ENCODE peak calls at places on chromosomes 16 and 17, in seven cellular contexts. E is osteoblast, C is upper lobe of right lung, X is lung, I is iPS DF 6.9, K is GM23338, B is PC-9. A is an unnamed sample.

GRCh38 chr16:51898872-51899271 is 648.1 kb downstream of the TOX3 start:
- DNase-seq in C (no peak), X (no peak), B (no peak), I (no peak), E (no peak), K (no peak), A (no peak)

GRCh38 chr17:76527430-76528111 is 9.9 kb downstream of the CYGB start:
- DNase-seq in C (peak), B (peak), X (peak), E (peak), K (peak), I (no peak), A (no peak)

GRCh38 chr16:49344401-49344800 is 29.2 kb upstream of the C16orf78 start:
- DNase-seq in X (no peak), I (no peak), C (no peak), B (no peak), K (no peak), E (no peak), A (no peak)

GRCh38 chr16:73037331-73037745 is 10.6 kb downstream of the ZFHX3 start:
- DNase-seq in C (no peak), E (no peak), I (no peak), X (no peak), B (peak), K (no peak), A (no peak)

GRCh38 chr17:28508325-28508724 is 2.2 kb downstream of the FOXN1 start:
- DNase-seq in C (no peak), E (peak), I (no peak), B (no peak), X (no peak), K (no peak), A (no peak)

GRCh38 chr17:8151120-8151640 is 1.0 kb downstream of the PER1 start:
- DNase-seq in X (peak), E (peak), B (no peak), K (peak), I (no peak), C (peak), A (no peak)

GRCh38 chr16:65044861-65045260 is 77.0 kb downstream of the CDH11 start:
- DNase-seq in K (no peak), B (no peak), E (peak), C (no peak), X (no peak), I (no peak), A (no peak)

GRCh38 chr17:76383645-76384221 is 676 bp upstream of the SPHK1 start:
- DNase-seq in I (no peak), C (peak), X (no peak), K (peak), E (peak), B (no peak), A (peak)

GRCh38 chr17:69761767-69762321 is 313.2 kb upstream of the KCNJ16 start:
- DNase-seq in I (no peak), C (no peak), E (peak), K (peak), X (no peak), B (peak), A (peak)

GRCh38 chr16:49469930-49470451 is 96.4 kb downstream of the C16orf78 start:
- DNase-seq in K (no peak), X (peak), C (peak), B (no peak), I (no peak), E (peak), A (no peak)

GRCh38 chr17:81840826-81841778 is 6.3 kb upstream of the PPP1R27 start:
- DNase-seq in K (peak), B (no peak), E (no peak), C (no peak), X (no peak), I (no peak), A (peak)

GRCh38 chr16:31427441-31428276 is 501 bp downstream of the COX6A2 start:
- DNase-seq in K (peak), E (peak), B (no peak), X (peak), C (peak), I (no peak), A (peak)

GRCh38 chr16:29760567-29761279 is 14.9 kb upstream of the C16orf54 start:
- DNase-seq in C (no peak), I (no peak), K (no peak), B (no peak), E (peak), X (peak), A (no peak)

GRCh38 chr16:68782198-68783174 is 45.4 kb downstream of the CDH1 start:
- DNase-seq in K (no peak), X (no peak), B (no peak), I (no peak), E (no peak), C (no peak), A (no peak)

GRCh38 chr17:76820039-76820438 is 48.2 kb upstream of the MGAT5B start:
- DNase-seq in K (no peak), I (no peak), C (no peak), E (no peak), B (no peak), X (no peak), A (no peak)

GRCh38 chr16:31423241-31423640 is 4.9 kb downstream of the COX6A2 start:
- DNase-seq in X (no peak), K (no peak), E (no peak), I (no peak), C (peak), B (no peak), A (no peak)

GRCh38 chr17:82212331-82213250 is at the start of gene CCDC57:
- DNase-seq in C (peak), B (no peak), K (peak), E (peak), X (peak), I (no peak), A (peak)

GRCh38 chr17:9982159-9982558 is 77.1 kb upstream of the RCVRN start:
- DNase-seq in B (no peak), K (peak), E (no peak), C (no peak), X (no peak), I (no peak), A (peak)

GRCh38 chr16:58850019-58850626 is 116.0 kb upstream of the GOT2 start:
- DNase-seq in X (no peak), C (no peak), K (no peak), B (no peak), E (no peak), I (no peak), A (no peak)

GRCh38 chr17:72926171-72926570 is 166.3 kb downstream of the SLC39A11 start:
- DNase-seq in I (no peak), B (no peak), K (no peak), X (no peak), E (no peak), C (no peak), A (no peak)

GRCh38 chr17:16589097-16589969 is 20.3 kb upstream of the ZNF287 start:
- DNase-seq in B (peak), X (peak), I (peak), C (peak), E (peak), K (peak), A (peak)

GRCh38 chr16:49019826-49020401 is 261.7 kb downstream of the CBLN1 start:
- DNase-seq in C (no peak), K (no peak), E (no peak), B (no peak), I (no peak), X (no peak), A (no peak)

GRCh38 chr16:50917941-50918340 is 176.1 kb downstream of the CYLD start:
- DNase-seq in I (no peak), K (no peak), E (no peak), B (no peak), X (no peak), C (no peak), A (no peak)

GRCh38 chr17:6667516-6667915 is 16.0 kb downstream of the C17orf100 start:
- DNase-seq in I (no peak), K (no peak), B (no peak), C (no peak), X (no peak), E (no peak), A (no peak)

GRCh38 chr16:67055712-67056487 is 27.0 kb downstream of the CBFB start:
- DNase-seq in E (peak), B (peak), C (no peak), I (no peak), K (no peak), X (no peak), A (peak)

GRCh38 chr16:84867696-84868095 is 47.9 kb downstream of the CRISPLD2 start:
- DNase-seq in B (no peak), E (peak), I (no peak), C (no peak), X (no peak), K (no peak), A (no peak)

GRCh38 chr17:75830168-75831031 is 13.8 kb downstream of the UNC13D start:
- DNase-seq in I (peak), E (peak), B (no peak), C (no peak), K (peak), X (no peak), A (no peak)

GRCh38 chr17:82486186-82487084 is 27.9 kb downstream of the NARF start:
- DNase-seq in B (no peak), E (peak), C (no peak), X (no peak), I (no peak), K (no peak), A (no peak)

GRCh38 chr16:81623365-81624102 is 155.6 kb upstream of the PLCG2 start:
- DNase-seq in K (peak), B (peak), E (no peak), I (no peak), C (no peak), X (no peak), A (no peak)

GRCh38 chr17:15511142-15511541 is 43.7 kb upstream of the CDRT4 start:
- DNase-seq in I (no peak), X (no peak), B (no peak), C (no peak), E (no peak), K (no peak), A (no peak)

GRCh38 chr16:14669776-14670175 is 24.3 kb downstream of the PLA2G10 start:
- DNase-seq in I (no peak), E (peak), K (peak), B (no peak), X (peak), C (peak), A (peak)

GRCh38 chr17:43171761-43172487 is 910 bp downstream of the NBR1 start:
- DNase-seq in X (no peak), I (no peak), E (peak), K (peak), B (peak), C (no peak), A (peak)

GRCh38 chr17:31499771-31500554 is 108.5 kb downstream of the RAB11FIP4 start:
- DNase-seq in B (peak), E (peak), C (peak), X (no peak), I (no peak), K (peak), A (peak)

GRCh38 chr17:82106697-82107305 is 8.8 kb upstream of the FASN start:
- DNase-seq in K (no peak), X (no peak), C (peak), B (no peak), E (peak), I (no peak), A (no peak)

GRCh38 chr17:46194393-46195216 is 1.4 kb upstream of the KANSL1 start:
- DNase-seq in X (no peak), B (no peak), I (no peak), C (no peak), K (peak), E (peak), A (peak)

GRCh38 chr16:10990378-10990777 is 46.0 kb downstream of the CLEC16A start:
- DNase-seq in X (no peak), K (no peak), B (no peak), C (no peak), E (no peak), I (no peak), A (no peak)

GRCh38 chr17:41527076-41528023 is 758 bp downstream of the KRT19 start:
- DNase-seq in X (peak), K (peak), B (no peak), I (no peak), C (peak), E (peak), A (no peak)

GRCh38 chr16:4570688-4571321 is 14.7 kb downstream of the C16orf96 start:
- DNase-seq in X (no peak), E (no peak), K (peak), B (no peak), I (peak), C (no peak), A (no peak)

GRCh38 chr17:49000943-49001342 is 3.8 kb downstream of the IGF2BP1 start:
- DNase-seq in C (no peak), K (no peak), E (no peak), X (no peak), I (no peak), B (no peak), A (no peak)

GRCh38 chr16:58024347-58024672 is 1.2 kb upstream of the MMP15 start:
- DNase-seq in X (no peak), I (no peak), K (no peak), B (no peak), E (no peak), C (no peak), A (no peak)

DNA sequence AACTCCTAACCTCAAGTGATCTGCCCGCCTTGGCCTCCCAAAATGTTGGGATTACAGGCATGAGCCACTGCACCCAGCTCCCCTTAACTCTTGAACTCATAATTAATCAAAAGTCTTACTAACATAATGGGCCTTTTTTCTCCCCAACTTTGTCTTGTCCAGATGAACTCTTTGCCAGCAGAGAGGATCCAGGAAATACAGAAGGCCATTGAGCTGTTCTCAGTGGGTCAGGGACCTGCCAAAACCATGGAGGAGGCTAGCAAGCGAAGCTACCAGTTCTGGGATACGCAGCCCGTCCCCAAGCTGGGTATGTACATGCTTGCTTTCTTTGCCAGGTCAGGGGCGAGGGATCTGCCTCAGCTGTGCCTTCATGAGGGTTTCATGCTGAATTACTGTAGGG is 25.2 kb downstream of the NMT1 start:
- DNase-seq in E (no peak), K (no peak), B (no peak), X (no peak), I (no peak), C (no peak), A (no peak)
- H3K27ac ChIP-seq in E (no peak), K (no peak), B (no peak), X (no peak), I (no peak), C (no peak), A (peak)

GRCh38 chr17:58576679-58577367 is 62.4 kb upstream of the MTMR4 start:
- DNase-seq in B (no peak), E (no peak), I (no peak), K (no peak), X (no peak), C (no peak), A (peak)
- H3K27ac ChIP-seq in B (no peak), E (no peak), I (no peak), K (no peak), X (no peak), C (no peak), A (no peak)

DNA sequence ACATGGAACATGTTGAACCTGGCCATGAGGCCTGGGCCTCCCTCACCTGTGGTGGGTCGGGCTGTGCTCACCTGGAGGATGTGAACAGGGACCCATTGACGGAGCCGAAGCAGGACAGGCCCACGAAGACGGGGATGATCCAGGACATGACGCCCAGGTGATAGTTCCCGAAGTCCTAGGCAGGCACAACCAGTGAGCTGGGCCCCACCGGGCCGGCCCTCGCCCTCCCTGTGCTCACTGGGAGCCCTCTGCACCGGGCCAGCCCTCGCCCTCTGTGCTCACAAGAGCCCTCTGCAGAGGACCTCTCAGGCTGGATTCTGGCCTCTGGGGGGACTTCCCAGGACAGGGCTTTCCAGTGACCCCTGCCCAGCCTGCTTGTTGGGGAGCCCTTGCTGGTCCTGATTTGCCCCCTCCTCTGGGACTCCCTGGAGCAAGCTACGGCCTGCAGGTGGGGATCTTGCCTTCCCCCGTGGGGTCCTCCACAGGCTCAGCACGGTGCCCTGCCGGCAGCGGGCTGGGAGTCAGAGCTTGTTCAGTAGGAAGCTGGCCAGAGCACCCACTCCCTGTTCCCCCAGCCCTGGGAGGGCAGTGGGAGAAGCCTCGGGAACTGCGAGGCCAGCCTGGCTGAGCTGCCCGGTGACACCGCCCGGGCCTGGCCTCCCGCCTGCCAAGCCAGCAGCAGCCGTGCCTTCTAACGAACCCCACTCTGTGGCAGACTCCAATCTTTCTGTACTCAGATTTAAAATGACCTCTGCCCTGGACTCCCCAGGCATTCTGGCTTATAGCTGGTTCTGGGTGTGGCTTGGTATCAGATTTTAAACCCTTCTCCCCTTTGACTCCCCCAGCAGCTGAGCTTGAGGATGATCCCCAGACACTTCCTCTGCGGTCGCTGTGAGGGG is 30.4 kb downstream of the SLC7A5 start:
- DNase-seq in X (no peak), K (no peak), C (no peak), B (no peak), E (no peak), I (no peak), A (no peak)
- H3K27ac ChIP-seq in X (no peak), K (peak), C (no peak), B (no peak), E (no peak), I (no peak), A (peak)

DNA sequence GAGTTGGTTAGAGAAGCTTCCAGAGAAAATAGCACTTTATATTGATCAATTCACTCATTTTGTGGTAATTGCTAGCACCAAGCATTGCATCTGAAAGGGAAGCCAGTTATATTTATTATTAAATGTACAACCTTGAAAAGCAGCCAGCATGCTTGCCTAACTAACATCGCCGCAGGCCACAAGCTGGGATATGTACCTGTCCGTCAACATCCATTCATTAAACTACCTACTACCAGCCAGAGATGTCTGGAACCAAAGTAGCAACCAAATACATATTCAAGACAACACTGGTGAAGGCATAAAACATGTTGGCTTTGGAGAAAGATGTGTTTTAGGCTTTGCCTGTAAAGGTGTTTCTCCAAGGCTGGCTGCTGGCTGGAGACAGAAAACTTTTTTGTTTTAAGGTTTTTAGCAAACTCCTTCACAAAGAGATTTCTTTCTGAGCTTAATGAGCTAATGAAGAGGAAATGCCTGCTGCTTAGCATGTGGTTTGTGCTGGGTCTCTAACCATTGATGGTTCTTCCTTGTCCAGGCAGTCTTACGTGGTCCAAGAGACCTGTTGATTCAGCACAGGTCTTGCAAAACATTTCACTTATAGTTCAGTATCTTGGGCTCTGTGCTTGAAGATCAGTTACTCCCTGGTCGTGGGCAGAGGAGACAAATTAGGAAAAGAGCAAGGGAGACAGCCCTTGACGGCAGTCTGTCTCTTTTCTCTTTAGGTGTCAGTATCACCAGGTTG is 3.1 kb downstream of the ITPRIPL2 start:
- DNase-seq in I (no peak), X (no peak), E (no peak), C (no peak), B (peak), K (peak), A (peak)
- H3K27ac ChIP-seq in I (no peak), X (no peak), E (peak), C (peak), B (peak), K (no peak), A (peak)

A was measured in RWPE1.